ENCODE peak calls at places on chromosomes 11 and 22, in four cellular contexts. L, S, B and H are unnamed samples.

GRCh38 chr11:75280227-75280671 is 39.7 kb downstream of the TPBGL start:
- DNase-seq in L (peak; percentile 88), S (peak; percentile 75), B (peak; percentile 59), H (peak; percentile 89)

GRCh38 chr11:1927151-1928037 is 7.9 kb downstream of the TNNT3 start:
- DNase-seq in B (no peak), S (no peak), L (peak; percentile 23), H (no peak)

GRCh38 chr22:50314455-50315288 is 7.2 kb upstream of the PLXNB2 start:
- DNase-seq in L (peak; percentile 89), S (peak; percentile 30), B (peak; percentile 71), H (peak; percentile 91)

GRCh38 chr22:28497188-28497587 is 182.5 kb downstream of the TTC28 start:
- DNase-seq in L (no peak), B (no peak), S (no peak), H (no peak)

GRCh38 chr11:9385288-9385902 is 943 bp downstream of the IPO7 start:
- DNase-seq in S (peak; percentile 26), L (peak; percentile 42), B (no peak), H (peak; percentile 42)

GRCh38 chr11:7522106-7522505 is 8.3 kb downstream of the PPFIBP2 start:
- DNase-seq in L (no peak), S (no peak), B (no peak), H (no peak)

GRCh38 chr11:116420770-116421528 is 351.8 kb downstream of the BUD13 start:
- DNase-seq in S (no peak), B (no peak), L (no peak), H (no peak)

GRCh38 chr11:72222907-72223614 is 1.5 kb upstream of the INPPL1 start:
- DNase-seq in S (peak; percentile 90), B (peak; percentile 94), L (peak; percentile 92), H (peak; percentile 93)

GRCh38 chr11:102467080-102467708 is 14.6 kb upstream of the TMEM123 start:
- DNase-seq in S (no peak), L (no peak), B (no peak), H (no peak)

GRCh38 chr11:19868281-19868821 is 155.7 kb downstream of the NAV2 start:
- DNase-seq in L (no peak), B (no peak), S (peak; percentile 40), H (no peak)

GRCh38 chr11:85316967-85317366 is 310.2 kb downstream of the DLG2 start:
- DNase-seq in B (no peak), L (peak; percentile 40), S (no peak), H (peak; percentile 23)

GRCh38 chr11:22244986-22245592 is 52.2 kb downstream of the ANO5 start:
- DNase-seq in L (peak; percentile 12), S (peak; percentile 5), B (peak; percentile 0), H (peak; percentile 4)

GRCh38 chr11:4025957-4026324 is 68.7 kb upstream of the RRM1 start:
- DNase-seq in B (no peak), S (no peak), L (no peak), H (no peak)

GRCh38 chr11:71388637-71389235 is 59.5 kb downstream of the DHCR7 start:
- DNase-seq in B (no peak), L (no peak), S (no peak), H (no peak)

GRCh38 chr11:95341246-95341645 is 110.2 kb upstream of the SESN3 start:
- DNase-seq in S (no peak), B (no peak), L (no peak), H (no peak)

GRCh38 chr11:113457784-113458183 is 17.4 kb downstream of the DRD2 start:
- DNase-seq in B (no peak), L (no peak), S (no peak), H (no peak)

GRCh38 chr22:29093501-29093921 is 20.7 kb downstream of the KREMEN1 start:
- DNase-seq in L (no peak), B (no peak), S (no peak), H (no peak)

GRCh38 chr11:46554205-46555162 is 39.3 kb downstream of the AMBRA1 start:
- DNase-seq in B (no peak), S (no peak), L (no peak), H (no peak)

GRCh38 chr11:69630009-69630870 is 10.7 kb upstream of the CCND1 start:
- DNase-seq in S (no peak), B (no peak), L (no peak), H (no peak)

GRCh38 chr22:26276530-26277200 is 107.4 kb downstream of the SEZ6L start:
- DNase-seq in B (no peak), L (no peak), S (no peak), H (no peak)

GRCh38 chr11:93350835-93351234 is 20.3 kb downstream of the DEUP1 start:
- DNase-seq in B (no peak), L (no peak), S (no peak), H (no peak)

GRCh38 chr11:109794501-109794900 is 298.7 kb upstream of the ZC3H12C start:
- DNase-seq in S (no peak), L (no peak), B (no peak), H (no peak)